ENCODE peak calls at places on chromosomes 11 and 22, in four cellular contexts. Q is heart left ventricle, N is cardiac fibroblast, O is A673. L is an unnamed sample.

GRCh38 chr22:19634576-19634975 is 79.7 kb upstream of the SEPTIN5 start:
- DNase-seq in O (no peak), Q (no peak), N (no peak), L (no peak)

GRCh38 chr11:69862797-69863543 is 43.8 kb upstream of the FGF3 start:
- DNase-seq in N (no peak), O (no peak), Q (no peak), L (no peak)

GRCh38 chr22:28560005-28560742 is 119.5 kb downstream of the TTC28 start:
- DNase-seq in Q (no peak), N (peak), O (peak), L (peak)

GRCh38 chr22:20456064-20456721 is 18.6 kb upstream of the SCARF2 start:
- DNase-seq in N (peak), O (peak), Q (peak), L (peak)

GRCh38 chr11:72821221-72821919 is 7.2 kb downstream of the ATG16L2 start:
- DNase-seq in Q (peak), N (no peak), O (no peak), L (no peak)

GRCh38 chr11:132234878-132235277 is 864.5 kb downstream of the NTM start:
- DNase-seq in Q (no peak), O (peak), N (peak), L (peak)

GRCh38 chr11:66651011-66651410 is 12.5 kb downstream of the RBM4 start:
- DNase-seq in N (peak), O (no peak), Q (no peak), L (no peak)

GRCh38 chr11:37811349-37811748 is 1213.3 kb upstream of the RAG2 start:
- DNase-seq in O (no peak), N (no peak), Q (peak), L (no peak)

GRCh38 chr22:39234867-39235687 is 9.7 kb downstream of the PDGFB start:
- DNase-seq in Q (peak), N (no peak), O (no peak), L (no peak)

GRCh38 chr11:96474263-96474662 is 84.5 kb downstream of the JRKL start:
- DNase-seq in O (no peak), Q (no peak), N (no peak), L (no peak)

DNA sequence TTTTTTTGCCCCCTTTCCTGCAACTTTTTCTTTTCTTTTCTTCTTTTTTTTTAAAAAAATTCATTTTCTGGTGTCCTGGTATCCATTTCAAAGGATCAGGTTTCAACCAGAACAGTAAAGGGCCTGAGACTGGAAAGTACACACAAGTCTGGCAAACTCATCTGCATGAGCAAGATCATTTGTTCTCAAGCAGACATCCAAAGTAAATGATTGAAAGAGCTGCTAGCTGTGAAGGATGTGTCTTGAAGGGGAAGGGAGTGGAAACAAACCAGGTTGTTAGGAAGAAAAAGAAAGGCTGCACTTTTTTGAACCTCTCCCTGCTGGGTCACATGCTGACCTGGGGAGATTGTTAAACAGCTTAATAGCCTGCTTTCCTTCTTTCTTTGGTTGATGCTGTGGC is 5.3 kb downstream of the YAP1 start:
- DNase-seq in O (peak), Q (no peak), N (peak), L (peak)
- H3K4me3 ChIP-seq in O (no peak), Q (no peak), N (no peak), L (no peak)

GRCh38 chr11:82775736-82776346 is 42.2 kb upstream of the FAM181B start:
- DNase-seq in Q (no peak), O (peak), N (peak), L (peak)
- TF ChIP-seq CTCF in Q (peak), O (peak), N (peak), L (peak)

GRCh38 chr22:41548830-41549211 is 4.6 kb upstream of the POLR3H start:
- DNase-seq in Q (no peak), O (no peak), N (no peak), L (no peak)

GRCh38 chr22:41542224-41542623 is 2.0 kb downstream of the POLR3H start:
- DNase-seq in O (no peak), N (no peak), Q (no peak), L (no peak)

GRCh38 chr22:41541484-41541883 is 2.8 kb downstream of the POLR3H start:
- DNase-seq in N (no peak), Q (no peak), O (no peak), L (no peak)

GRCh38 chr22:41543854-41544670 is at the start of gene POLR3H:
- DNase-seq in O (peak), N (peak), Q (peak), L (peak)

DNA sequence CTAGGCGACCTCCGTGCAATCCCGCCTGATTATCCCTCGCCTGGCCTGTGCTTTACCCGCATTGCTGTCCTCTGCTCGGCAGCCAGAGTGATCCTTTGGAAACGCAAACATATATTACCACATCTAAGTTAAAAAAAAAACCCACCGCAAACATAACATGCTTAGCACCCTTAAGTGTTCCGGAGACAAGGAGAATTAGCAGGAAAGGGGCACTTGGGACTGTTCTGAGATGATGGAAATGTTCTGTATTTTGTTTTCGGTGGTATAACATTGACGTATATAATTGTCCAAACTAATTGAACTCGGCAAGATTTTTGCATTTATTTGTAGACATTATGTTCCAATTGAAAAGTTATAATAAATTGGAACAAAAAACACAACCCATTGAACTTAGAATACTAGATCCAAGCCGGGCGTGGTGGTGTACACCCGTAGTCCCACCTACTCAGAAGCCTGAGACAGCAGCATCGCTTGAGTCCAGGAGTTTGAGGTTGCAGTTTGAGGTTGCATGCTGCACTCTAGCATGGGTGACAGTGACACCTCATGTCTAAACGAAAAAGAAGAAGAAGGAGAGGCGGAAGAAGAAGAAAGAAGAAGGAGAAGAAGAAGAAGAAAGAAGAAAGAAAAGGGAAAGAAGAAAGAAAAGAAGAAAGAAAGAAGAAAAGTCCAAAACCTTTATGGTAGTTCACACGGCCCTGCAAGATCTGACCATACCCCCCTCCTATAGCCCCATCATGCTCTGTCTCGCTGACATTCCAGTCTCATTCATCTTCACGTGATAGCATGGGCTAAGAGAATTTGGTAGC is 604 bp upstream of the POLR3H start:
- DNase-seq in Q (no peak), O (no peak), N (no peak), L (no peak)
- H3K4me3 ChIP-seq in Q (no peak), O (peak), N (peak), L (peak)

DNA sequence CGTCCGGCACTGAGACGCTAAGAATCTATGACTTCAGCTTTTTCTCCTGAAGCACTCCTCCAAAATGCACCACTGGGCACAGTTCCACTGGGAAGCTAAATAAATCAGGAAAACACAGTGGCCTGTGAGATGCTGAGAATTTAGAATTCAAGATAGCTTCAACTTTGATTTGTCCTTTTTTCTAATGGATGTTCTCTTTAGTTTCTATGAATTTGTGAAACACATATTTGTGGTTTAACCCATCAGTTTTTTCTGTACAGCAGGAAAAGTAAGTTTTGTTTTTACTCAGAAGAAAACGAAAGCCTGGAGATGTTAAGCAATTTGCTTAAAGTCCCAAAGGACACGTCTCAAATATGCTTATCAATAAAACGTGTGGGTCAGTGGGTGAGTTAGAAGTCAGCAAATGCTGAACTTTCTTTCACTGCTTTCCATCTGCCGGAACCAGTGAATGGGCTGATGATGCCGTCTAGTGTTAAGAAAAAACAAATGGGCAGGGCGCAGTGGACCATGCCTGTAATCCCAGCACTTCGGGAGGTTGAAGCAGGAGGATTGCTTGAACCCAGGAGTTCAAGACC is 40.7 kb upstream of the CLMP start:
- DNase-seq in O (no peak), Q (no peak), N (peak), L (peak)
- TF ChIP-seq CTCF in O (no peak), Q (no peak), N (peak), L (peak)

GRCh38 chr11:126432525-126432924 is 77.0 kb downstream of the ST3GAL4 start:
- DNase-seq in N (no peak), Q (peak), O (no peak), L (no peak)

GRCh38 chr11:126436209-126436608 is 80.7 kb downstream of the ST3GAL4 start:
- DNase-seq in O (no peak), N (no peak), Q (no peak), L (no peak)

GRCh38 chr11:126433244-126433846 is 77.9 kb downstream of the ST3GAL4 start:
- DNase-seq in O (no peak), N (no peak), Q (peak), L (no peak)

GRCh38 chr11:126433989-126434949 is 78.8 kb downstream of the ST3GAL4 start:
- DNase-seq in N (no peak), Q (peak), O (no peak), L (no peak)

GRCh38 chr11:126434950-126435335 is 79.5 kb downstream of the ST3GAL4 start:
- DNase-seq in Q (peak), N (no peak), O (no peak), L (no peak)
- H3K4me3 ChIP-seq in Q (no peak), N (no peak), O (no peak), L (no peak)

GRCh38 chr11:79159657-79160450 is 281.0 kb downstream of the TENM4 start:
- DNase-seq in N (no peak), O (no peak), Q (no peak), L (peak)
- TF ChIP-seq CTCF in N (no peak), O (no peak), Q (no peak), L (peak)

GRCh38 chr11:100681064-100681502 is 6.0 kb upstream of the ARHGAP42 start:
- DNase-seq in O (no peak), Q (peak), N (peak), L (no peak)
- H3K4me3 ChIP-seq in O (no peak), Q (no peak), N (no peak), L (no peak)

DNA sequence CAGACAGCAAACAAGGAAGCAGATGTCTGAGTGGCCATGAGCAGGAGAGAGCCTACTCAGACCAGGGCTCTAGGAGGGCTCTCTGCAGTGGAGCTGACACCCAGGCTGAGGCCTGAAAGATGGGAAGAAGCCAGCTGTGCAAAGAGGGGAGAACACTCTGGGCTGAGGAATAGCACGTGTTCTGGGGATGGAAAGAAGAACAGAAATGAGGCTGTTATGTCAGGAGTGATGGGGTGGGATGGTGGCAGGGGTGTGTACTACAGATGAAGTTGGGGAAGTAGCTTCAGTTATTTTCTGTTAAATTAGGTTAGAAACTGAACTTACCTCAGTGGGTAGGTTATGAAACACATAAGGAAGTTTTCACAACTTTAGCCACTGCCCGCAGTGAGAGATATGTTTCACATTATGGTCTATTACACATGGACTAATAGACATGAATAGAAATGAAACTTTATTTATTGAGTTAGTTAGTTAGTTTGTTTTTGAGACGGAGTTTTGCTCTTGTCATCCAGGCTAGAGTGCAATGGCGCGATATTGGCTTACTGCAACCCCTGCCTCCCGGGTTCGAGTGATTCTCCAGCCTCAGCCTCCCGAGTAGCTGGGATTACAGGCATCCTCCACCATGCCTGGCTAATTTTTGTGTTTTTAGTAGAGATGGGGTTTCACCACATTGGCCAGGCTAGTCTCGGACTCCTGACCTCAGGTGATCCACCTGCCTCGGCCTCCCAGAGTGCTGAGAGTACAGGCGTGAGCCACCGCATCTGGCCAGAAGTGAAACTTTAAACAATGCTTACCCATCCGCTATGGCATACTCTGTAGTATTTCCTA is 7.8 kb downstream of the DCPS start:
- DNase-seq in N (no peak), O (no peak), Q (no peak), L (no peak)
- TF ChIP-seq CTCF in N (no peak), O (no peak), Q (no peak), L (no peak)